ENCODE peak calls at places on chromosomes 2 and 18, in four cellular contexts. N, L, Q and M are unnamed samples. For H3K4me1, the result is how much of the 10 kb centered on the place peaks cover.

GRCh38 chr18:9631814-9632496 is 17.6 kb upstream of the PPP4R1 start:
- DNase-seq in N (no peak), L (peak), Q (peak), M (no peak)

GRCh38 chr2:222791946-222792649 is 68.7 kb upstream of the ACSL3 start:
- DNase-seq in N (no peak), L (peak), Q (peak), M (no peak)

GRCh38 chr2:144389151-144389929 is 130.6 kb downstream of the ZEB2 start:
- DNase-seq in N (peak), L (no peak), Q (no peak), M (no peak)

GRCh38 chr2:154133823-154134222 is 262.1 kb downstream of the GALNT13 start:
- DNase-seq in N (no peak), L (no peak), Q (peak), M (no peak)

GRCh38 chr2:212539145-212539880 is 711 bp upstream of the ERBB4 start:
- DNase-seq in N (peak), L (peak), Q (peak), M (peak)

GRCh38 chr2:104853926-104854506 is at the start of gene POU3F3:
- DNase-seq in N (no peak), L (peak), Q (peak), M (peak)

GRCh38 chr2:73156539-73157124 is 43.9 kb upstream of the RAB11FIP5 start:
- DNase-seq in N (peak), L (peak), Q (peak), M (peak)

GRCh38 chr2:173752152-173752551 is 213.0 kb downstream of the SP3 start:
- DNase-seq in N (no peak), L (peak), Q (peak), M (peak)

GRCh38 chr2:152033146-152033545 is 65.7 kb downstream of the CACNB4 start:
- DNase-seq in N (no peak), L (no peak), Q (no peak), M (no peak)

GRCh38 chr2:170736628-170737027 is 21.5 kb downstream of the SP5 start:
- DNase-seq in N (no peak), L (no peak), Q (no peak), M (no peak)

GRCh38 chr2:153834662-153835061 is 37.1 kb upstream of the GALNT13 start:
- DNase-seq in N (no peak), L (no peak), Q (no peak), M (no peak)

GRCh38 chr2:160427629-160428424 is 65.8 kb downstream of the RBMS1 start:
- DNase-seq in N (no peak), L (peak), Q (peak), M (peak)

GRCh38 chr2:182521453-182522427 is 94.9 kb upstream of the PDE1A start:
- DNase-seq in N (no peak), L (no peak), Q (no peak), M (no peak)

GRCh38 chr2:85819811-85820510 is 66.2 kb downstream of the ATOH8 start:
- DNase-seq in N (no peak), L (no peak), Q (no peak), M (no peak)

GRCh38 chr18:60007641-60008040 is 107.8 kb downstream of the PMAIP1 start:
- DNase-seq in N (no peak), L (no peak), Q (no peak), M (no peak)

GRCh38 chr2:198639580-198639979 is 818.2 kb downstream of the SATB2 start:
- DNase-seq in N (no peak), L (no peak), Q (peak), M (no peak)

GRCh38 chr18:43662657-43663056 is 385.4 kb upstream of the SYT4 start:
- DNase-seq in N (no peak), L (peak), Q (peak), M (peak)

GRCh38 chr2:127040169-127040568 is 66.8 kb downstream of the BIN1 start:
- DNase-seq in N (no peak), L (no peak), Q (no peak), M (no peak)

GRCh38 chr2:85997016-85997970 is 108.4 kb downstream of the POLR1A start:
- DNase-seq in N (no peak), L (peak), Q (peak), M (peak)

GRCh38 chr18:22171839-22172582 is 2.6 kb downstream of the GATA6 start:
- DNase-seq in N (no peak), L (no peak), Q (peak), M (no peak)

GRCh38 chr18:22173928-22174301 is 4.5 kb downstream of the GATA6 start:
- DNase-seq in N (no peak), L (no peak), Q (no peak), M (no peak)

GRCh38 chr18:22172594-22173049 is 3.2 kb downstream of the GATA6 start:
- DNase-seq in N (no peak), L (no peak), Q (peak), M (no peak)

GRCh38 chr18:22174341-22175148 is 5.2 kb downstream of the GATA6 start:
- DNase-seq in N (no peak), L (no peak), Q (no peak), M (no peak)

GRCh38 chr18:22173221-22173927 is 4.0 kb downstream of the GATA6 start:
- DNase-seq in N (no peak), L (no peak), Q (no peak), M (no peak)
- H3K4me3 ChIP-seq in N (peak), L (peak), Q (peak), M (no peak)

GRCh38 chr18:45957100-45957499 is 10.0 kb downstream of the EPG5 start:
- DNase-seq in N (no peak), L (peak), Q (peak), M (no peak)

GRCh38 chr18:45954070-45954712 is 12.9 kb downstream of the EPG5 start:
- DNase-seq in N (no peak), L (peak), Q (peak), M (no peak)

GRCh38 chr18:45945669-45946068 is 21.5 kb downstream of the EPG5 start:
- DNase-seq in N (no peak), L (no peak), Q (no peak), M (peak)

DNA sequence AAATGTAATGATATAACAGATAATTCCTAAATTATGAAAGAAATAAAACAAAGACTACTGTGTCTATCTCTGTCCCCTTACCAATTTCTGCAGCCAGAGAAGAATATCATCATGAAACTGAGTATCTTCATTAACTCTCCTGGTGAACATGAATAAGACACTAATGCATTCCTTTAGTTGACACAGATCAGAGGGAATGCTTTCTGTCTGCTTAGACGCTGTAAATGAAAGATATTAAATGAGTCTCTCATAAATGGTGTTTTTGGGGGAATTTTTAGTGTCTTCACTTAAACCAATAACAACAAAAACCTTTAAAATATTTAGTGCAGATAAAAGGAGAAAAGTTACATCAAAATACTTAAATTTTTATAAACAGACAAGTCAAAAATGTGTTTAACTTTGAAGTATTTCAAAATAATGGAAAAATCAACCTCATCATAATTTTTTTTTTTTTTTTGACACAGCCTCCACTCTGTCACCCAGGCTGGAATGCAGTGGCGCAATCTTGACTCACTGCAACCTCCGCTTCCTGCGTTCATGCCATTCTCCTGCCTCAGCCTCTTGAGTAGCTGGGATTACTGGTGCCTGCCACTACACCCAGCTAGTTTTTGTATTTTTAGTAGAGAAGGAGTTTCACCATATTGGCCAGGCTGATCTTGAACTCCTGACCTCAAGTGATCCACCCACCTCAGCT is 16.0 kb downstream of the EPG5 start:
- DNase-seq in N (no peak), L (peak), Q (peak), M (no peak)
- H3K4me1 ChIP-seq in N (under half), L (under half), Q (half or more), M (under half)

GRCh38 chr2:180979086-180979934 is 1.1 kb upstream of the UBE2E3 start:
- DNase-seq in N (no peak), L (peak), Q (peak), M (peak)
- H3K4me3 ChIP-seq in N (peak), L (peak), Q (peak), M (no peak)

GRCh38 chr18:24273596-24273995 is 124.0 kb downstream of the OSBPL1A start:
- DNase-seq in N (no peak), L (no peak), Q (peak), M (no peak)
- H3K4me1 ChIP-seq in N (under half), L (under half), Q (under half), M (under half)

GRCh38 chr2:128473175-128474013 is 154.7 kb upstream of the HS6ST1 start:
- DNase-seq in N (no peak), L (peak), Q (peak), M (no peak)
- H3K4me3 ChIP-seq in N (peak), L (peak), Q (peak), M (no peak)